ENCODE peak calls at places on chromosomes 13 and 19, in ten cellular contexts. T is naive thymus-derived CD8-positive, alpha-beta T cell; H is ureter; J is C1 segment of cervical spinal cord; Z is stimulated activated CD4-positive, alpha-beta T cell treated with anti-CD3 and anti-CD28 coated beads, TNF-alpha, amount 100 ng/mL, for 24 hours; O is NCI-H1092 treated with DMSO at 0.1 percent for 48 hours; C is activated CD4-positive, alpha-beta memory T cell treated with anti-CD3 and anti-CD28 coated beads for 36 hours; U is omental fat pad; M is myocyte; G is activated gamma-delta T cell treated with anti-CD3 and anti-CD28 coated beads, Interleukin-2, amount 50 U/mL, for 16 hours. Y is an unnamed sample.

GRCh38 chr13:79283742-79284141 is 122.3 kb downstream of the RBM26 start:
- DNase-seq in C (no peak), U (no peak), Z (no peak), M (no peak), O (no peak), H (no peak), J (no peak), G (no peak), T (no peak), Y (no peak)

GRCh38 chr13:75195479-75196111 is 286.4 kb downstream of the TBC1D4 start:
- DNase-seq in H (no peak), T (no peak), J (no peak), U (no peak), M (peak), Z (no peak), O (no peak), C (no peak), G (no peak), Y (no peak)

GRCh38 chr13:87622921-87623320 is 48.2 kb upstream of the SLITRK5 start:
- DNase-seq in M (no peak), T (no peak), H (no peak), G (no peak), O (peak), C (no peak), J (no peak), Z (no peak), U (no peak), Y (no peak)

GRCh38 chr19:5137571-5138124 is 168.7 kb downstream of the KDM4B start:
- DNase-seq in M (no peak), U (no peak), T (no peak), O (no peak), J (no peak), C (no peak), Z (no peak), G (no peak), H (no peak), Y (no peak)

GRCh38 chr13:43057653-43058317 is 34.4 kb downstream of the DNAJC15 start:
- DNase-seq in G (no peak), U (no peak), H (no peak), O (no peak), J (no peak), M (no peak), T (peak), C (peak), Z (no peak), Y (peak)

GRCh38 chr13:67049744-67050143 is 180.4 kb downstream of the PCDH9 start:
- DNase-seq in O (no peak), U (no peak), T (no peak), J (no peak), H (no peak), G (no peak), C (no peak), Z (no peak), M (no peak), Y (no peak)

GRCh38 chr19:16034180-16034579 is 42.1 kb upstream of the TPM4 start:
- DNase-seq in C (no peak), U (no peak), M (no peak), J (no peak), O (no peak), H (no peak), G (no peak), Z (no peak), T (no peak), Y (no peak)

GRCh38 chr19:2428027-2428690 is 773 bp upstream of the TIMM13 start:
- DNase-seq in M (peak), C (no peak), Z (no peak), H (no peak), U (no peak), O (peak), T (no peak), J (no peak), G (no peak), Y (no peak)

GRCh38 chr13:97539651-97540230 is 105.8 kb downstream of the RAP2A start:
- DNase-seq in M (no peak), O (no peak), G (no peak), J (no peak), U (no peak), T (no peak), H (no peak), C (no peak), Z (no peak), Y (no peak)

GRCh38 chr13:48817166-48817802 is 158.4 kb upstream of the FNDC3A start:
- DNase-seq in M (no peak), T (no peak), O (no peak), H (no peak), Z (no peak), U (no peak), C (no peak), G (no peak), J (no peak), Y (no peak)

GRCh38 chr19:15790096-15790495 is 2.6 kb downstream of the OR10H5 start:
- DNase-seq in H (no peak), C (no peak), U (no peak), T (no peak), M (no peak), Z (no peak), G (no peak), O (no peak), J (no peak), Y (no peak)

GRCh38 chr13:25860862-25861261 is 191.0 kb downstream of the SHISA2 start:
- DNase-seq in O (no peak), H (no peak), G (no peak), C (no peak), J (no peak), Z (no peak), T (no peak), M (no peak), U (no peak), Y (no peak)

GRCh38 chr13:35791191-35791902 is 314.9 kb upstream of the MAB21L1 start:
- DNase-seq in G (no peak), M (no peak), T (no peak), O (no peak), Z (no peak), H (no peak), U (no peak), C (no peak), J (no peak), Y (no peak)

GRCh38 chr13:113115363-113116205 is 7.0 kb upstream of the F10 start:
- DNase-seq in G (no peak), M (no peak), T (no peak), Z (no peak), H (no peak), C (no peak), O (no peak), J (no peak), U (no peak), Y (no peak)

GRCh38 chr19:12953456-12954149 is 3.4 kb downstream of the GADD45GIP1 start:
- DNase-seq in M (no peak), C (peak), H (no peak), J (no peak), O (peak), G (no peak), T (no peak), U (no peak), Z (no peak), Y (no peak)

GRCh38 chr19:48367855-48368254 is 3.7 kb downstream of the SYNGR4 start:
- DNase-seq in J (no peak), Z (no peak), H (no peak), M (no peak), U (no peak), C (no peak), G (no peak), T (no peak), O (no peak), Y (no peak)

GRCh38 chr13:107608736-107609135 is 606.6 kb downstream of the LIG4 start:
- DNase-seq in M (no peak), C (no peak), Z (no peak), J (no peak), G (no peak), T (no peak), O (no peak), H (no peak), U (no peak), Y (no peak)

GRCh38 chr19:48553676-48554384 is 1.9 kb downstream of the SULT2B1 start:
- DNase-seq in H (peak), O (no peak), J (no peak), G (no peak), C (no peak), U (no peak), T (no peak), Z (no peak), M (no peak), Y (no peak)

GRCh38 chr13:29315847-29316246 is 279.6 kb downstream of the SLC7A1 start:
- DNase-seq in G (no peak), U (no peak), Z (no peak), O (no peak), M (no peak), T (no peak), J (no peak), C (no peak), H (no peak), Y (no peak)

GRCh38 chr13:45162821-45163220 is 38.0 kb downstream of the KCTD4 start:
- DNase-seq in H (no peak), G (no peak), U (no peak), M (peak), C (no peak), T (no peak), O (no peak), Z (no peak), J (no peak), Y (no peak)

GRCh38 chr19:1045247-1045603 is 5.3 kb downstream of the ABCA7 start:
- DNase-seq in M (no peak), C (peak), U (no peak), H (no peak), G (no peak), J (no peak), T (no peak), Z (no peak), O (no peak), Y (peak)

GRCh38 chr13:95564948-95565347 is 12.4 kb downstream of the CLDN10 start:
- DNase-seq in O (no peak), U (no peak), M (no peak), C (no peak), T (no peak), H (no peak), Z (no peak), G (no peak), J (no peak), Y (no peak)

GRCh38 chr13:89755729-89756492 is 1591.6 kb upstream of the MIR17HG start:
- DNase-seq in T (no peak), Z (no peak), J (no peak), C (no peak), O (no peak), H (no peak), M (no peak), G (no peak), U (no peak), Y (no peak)

GRCh38 chr13:84651288-84651687 is 769.0 kb upstream of the SLITRK1 start:
- DNase-seq in Z (no peak), C (no peak), J (no peak), U (no peak), G (no peak), H (no peak), O (no peak), M (peak), T (no peak), Y (no peak)

GRCh38 chr13:48126944-48127814 is 32.3 kb upstream of the MED4 start:
- DNase-seq in T (peak), J (peak), M (peak), Z (no peak), H (peak), G (peak), O (peak), U (no peak), C (peak), Y (peak)

GRCh38 chr19:7257148-7258041 is 36.8 kb downstream of the INSR start:
- DNase-seq in Z (no peak), G (no peak), U (no peak), M (no peak), C (no peak), O (no peak), J (no peak), H (peak), T (no peak), Y (no peak)

GRCh38 chr19:6459356-6460098 is at the start of gene SLC25A23:
- DNase-seq in O (peak), G (no peak), T (peak), H (peak), Z (no peak), C (peak), U (no peak), J (peak), M (peak), Y (peak)

GRCh38 chr19:38740932-38741331 is 3.3 kb downstream of the CAPN12 start:
- DNase-seq in M (no peak), U (no peak), T (no peak), C (no peak), G (no peak), Z (no peak), H (no peak), J (no peak), O (no peak), Y (no peak)

GRCh38 chr13:67366533-67366932 is 136.4 kb upstream of the PCDH9 start:
- DNase-seq in M (no peak), H (no peak), Z (no peak), U (no peak), C (no peak), O (no peak), G (no peak), T (no peak), J (no peak), Y (no peak)

GRCh38 chr19:54186351-54186750 is 3.0 kb downstream of the MBOAT7 start:
- DNase-seq in Z (no peak), U (no peak), T (no peak), C (no peak), H (no peak), O (no peak), G (no peak), M (no peak), J (no peak), Y (no peak)